ENCODE peak calls at places on chromosome 2, in five cellular contexts. U, B, Y, E and A are unnamed samples. For H3K4me1 and H3K9me3, the result is how much of the 10 kb centered on the place peaks cover.

GRCh38 chr2:98839292-98839691 is 96.7 kb downstream of the CRACDL start:
- DNase-seq in E (no peak), B (no peak), U (no peak), Y (no peak), A (no peak)

GRCh38 chr2:239279508-239280295 is 121.1 kb downstream of the HDAC4 start:
- DNase-seq in Y (no peak), B (peak), E (peak), U (peak), A (no peak)

GRCh38 chr2:71008342-71008741 is 13.7 kb upstream of the TEX261 start:
- DNase-seq in B (no peak), E (no peak), Y (no peak), U (peak), A (no peak)

GRCh38 chr2:174682578-174683391 is 81.5 kb downstream of the CHRNA1 start:
- DNase-seq in Y (no peak), E (peak), U (peak), B (peak), A (no peak)

GRCh38 chr2:142989276-142990204 is 112.1 kb downstream of the KYNU start:
- DNase-seq in Y (no peak), E (no peak), U (no peak), B (no peak), A (no peak)

GRCh38 chr2:178404380-178404767 is 46.6 kb downstream of the PRKRA start:
- DNase-seq in E (no peak), U (no peak), Y (no peak), B (no peak), A (no peak)

GRCh38 chr2:64963719-64964118 is 25.5 kb upstream of the SLC1A4 start:
- DNase-seq in E (no peak), B (no peak), Y (no peak), U (no peak), A (no peak)

GRCh38 chr2:84704505-84705244 is 176.2 kb downstream of the TRABD2A start:
- DNase-seq in E (no peak), U (no peak), Y (no peak), B (no peak), A (no peak)

GRCh38 chr2:119756837-119757236 is 2.9 kb upstream of the PTPN4 start:
- DNase-seq in U (no peak), Y (no peak), B (no peak), E (peak), A (no peak)

GRCh38 chr2:201122276-201122675 is 6.3 kb downstream of the CFLAR start:
- DNase-seq in Y (no peak), E (no peak), B (no peak), U (no peak), A (no peak)

GRCh38 chr2:96685285-96685591 is 42.7 kb downstream of the FER1L5 start:
- DNase-seq in U (no peak), Y (no peak), E (no peak), B (peak), A (no peak)

GRCh38 chr2:98532761-98533160 is 75.6 kb downstream of the COA5 start:
- DNase-seq in Y (no peak), U (peak), B (no peak), E (no peak), A (no peak)

GRCh38 chr2:150003539-150003938 is 416.0 kb upstream of the MMADHC start:
- DNase-seq in E (no peak), Y (no peak), U (no peak), B (no peak), A (no peak)

GRCh38 chr2:26536371-26537068 is 58.6 kb upstream of the OTOF start:
- DNase-seq in Y (no peak), U (peak), E (no peak), B (peak), A (no peak)

GRCh38 chr2:8388779-8389178 is 293.1 kb upstream of the ID2 start:
- DNase-seq in Y (no peak), B (no peak), U (no peak), E (no peak), A (no peak)

GRCh38 chr2:25285265-25286024 is 56.3 kb downstream of the DNMT3A start:
- DNase-seq in U (no peak), B (no peak), E (no peak), Y (no peak), A (no peak)

GRCh38 chr2:116517936-116518335 is 1296.6 kb upstream of the DDX18 start:
- DNase-seq in U (no peak), E (no peak), Y (no peak), B (no peak), A (no peak)

GRCh38 chr2:26584191-26584590 is 57.0 kb downstream of the CIB4 start:
- DNase-seq in B (no peak), E (no peak), U (no peak), Y (no peak), A (no peak)

GRCh38 chr2:200319587-200320337 is 13.3 kb downstream of the SPATS2L start:
- DNase-seq in Y (no peak), U (no peak), E (no peak), B (no peak), A (no peak)

GRCh38 chr2:7725132-7725849 is 808.1 kb downstream of the RNF144A start:
- DNase-seq in E (no peak), B (no peak), U (no peak), Y (no peak), A (no peak)

GRCh38 chr2:106797494-106797893 is 88.5 kb downstream of the ST6GAL2 start:
- DNase-seq in U (no peak), E (no peak), B (no peak), Y (no peak), A (no peak)

GRCh38 chr2:112152476-112153178 is 14.4 kb downstream of the FBLN7 start:
- DNase-seq in U (no peak), Y (no peak), E (no peak), B (no peak), A (no peak)

GRCh38 chr2:113124181-113124961 is 3.0 kb upstream of the IL1RN start:
- DNase-seq in B (no peak), E (no peak), U (no peak), Y (no peak), A (no peak)

GRCh38 chr2:98869868-98870267 is 66.2 kb downstream of the CRACDL start:
- DNase-seq in U (no peak), E (no peak), Y (no peak), B (no peak), A (no peak)

GRCh38 chr2:45814528-45814927 is 163.1 kb downstream of the PRKCE start:
- DNase-seq in Y (no peak), E (no peak), B (peak), U (no peak), A (no peak)

GRCh38 chr2:231965118-231965517 is 3.6 kb downstream of the DIS3L2 start:
- DNase-seq in E (no peak), Y (no peak), B (no peak), U (no peak), A (no peak)

GRCh38 chr2:210994104-210994503 is 437.7 kb downstream of the CPS1 start:
- DNase-seq in U (no peak), Y (no peak), B (no peak), E (no peak), A (no peak)

GRCh38 chr2:189633392-189633811 is 27.9 kb upstream of the ASNSD1 start:
- DNase-seq in E (no peak), U (no peak), B (no peak), Y (no peak), A (no peak)

GRCh38 chr2:23586691-23587090 is 201.7 kb downstream of the KLHL29 start:
- DNase-seq in B (no peak), Y (no peak), E (no peak), U (peak), A (no peak)

GRCh38 chr2:220394433-220394832 is 767.0 kb downstream of the SLC4A3 start:
- DNase-seq in U (no peak), E (peak), B (no peak), Y (no peak), A (no peak)

GRCh38 chr2:11669454-11670291 is at the start of gene NTSR2:
- DNase-seq in Y (peak), U (peak), B (no peak), E (no peak), A (no peak)

GRCh38 chr2:75612108-75612861 is 34.3 kb upstream of the MRPL19 start:
- DNase-seq in B (no peak), E (no peak), U (no peak), Y (no peak), A (no peak)

GRCh38 chr2:118726821-118727220 is 120.6 kb downstream of the EN1 start:
- DNase-seq in B (no peak), Y (no peak), U (no peak), E (no peak), A (no peak)

GRCh38 chr2:68379184-68379708 is 14.2 kb downstream of the PLEK start:
- DNase-seq in E (no peak), U (no peak), Y (no peak), B (no peak), A (no peak)

GRCh38 chr2:68374184-68374583 is 9.1 kb downstream of the PLEK start:
- DNase-seq in U (no peak), Y (no peak), E (no peak), B (no peak), A (no peak)

GRCh38 chr2:68372435-68372834 is 7.4 kb downstream of the PLEK start:
- DNase-seq in U (no peak), B (no peak), E (no peak), Y (no peak), A (no peak)

GRCh38 chr2:68375522-68376040 is 10.5 kb downstream of the PLEK start:
- DNase-seq in U (no peak), Y (no peak), B (no peak), E (no peak), A (no peak)

DNA sequence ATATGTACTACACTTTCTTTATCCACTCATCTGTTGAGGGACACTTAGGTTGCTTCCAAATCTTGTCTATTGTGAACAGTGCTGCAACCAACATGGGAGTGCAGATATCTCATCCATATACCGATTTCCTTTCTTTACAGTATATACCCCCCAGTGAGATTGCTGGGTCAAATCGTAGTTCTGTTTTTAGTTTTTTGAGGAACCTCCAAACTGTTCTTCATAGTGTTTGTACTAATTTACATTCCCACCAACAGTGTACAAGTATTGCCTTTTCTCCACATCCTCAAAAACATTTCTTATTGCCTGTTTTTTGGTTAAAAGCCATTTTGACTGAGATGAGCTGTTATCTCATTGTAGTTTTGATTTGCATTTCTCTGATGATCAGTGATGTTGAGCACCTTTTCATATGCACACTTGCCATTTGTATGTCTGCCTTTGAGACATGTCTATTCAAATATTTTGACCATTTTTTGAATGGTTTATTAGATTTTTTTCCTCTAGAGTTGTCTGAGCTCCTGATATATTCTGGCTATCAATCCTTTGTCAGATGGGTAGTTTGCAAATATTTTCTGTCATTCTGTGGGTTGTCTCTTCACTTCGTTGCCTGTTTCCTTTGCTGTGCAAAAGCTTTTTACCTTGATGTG is 12.2 kb downstream of the PLEK start:
- DNase-seq in Y (no peak), U (no peak), E (no peak), B (no peak), A (no peak)
- H3K4me1 ChIP-seq in Y (under half), U (half or more), E (under half), B (under half), A (under half)

GRCh38 chr2:132473174-132473883 is 56.7 kb downstream of the GPR39 start:
- DNase-seq in B (no peak), E (no peak), Y (no peak), U (no peak), A (no peak)

GRCh38 chr2:132466428-132467028 is 49.9 kb downstream of the GPR39 start:
- DNase-seq in B (no peak), U (no peak), E (no peak), Y (no peak), A (no peak)

GRCh38 chr2:132463719-132464118 is 47.1 kb downstream of the GPR39 start:
- DNase-seq in E (no peak), B (no peak), U (no peak), Y (no peak), A (no peak)

GRCh38 chr2:132465917-132466316 is 49.3 kb downstream of the GPR39 start:
- DNase-seq in Y (no peak), B (no peak), U (no peak), E (no peak), A (no peak)

DNA sequence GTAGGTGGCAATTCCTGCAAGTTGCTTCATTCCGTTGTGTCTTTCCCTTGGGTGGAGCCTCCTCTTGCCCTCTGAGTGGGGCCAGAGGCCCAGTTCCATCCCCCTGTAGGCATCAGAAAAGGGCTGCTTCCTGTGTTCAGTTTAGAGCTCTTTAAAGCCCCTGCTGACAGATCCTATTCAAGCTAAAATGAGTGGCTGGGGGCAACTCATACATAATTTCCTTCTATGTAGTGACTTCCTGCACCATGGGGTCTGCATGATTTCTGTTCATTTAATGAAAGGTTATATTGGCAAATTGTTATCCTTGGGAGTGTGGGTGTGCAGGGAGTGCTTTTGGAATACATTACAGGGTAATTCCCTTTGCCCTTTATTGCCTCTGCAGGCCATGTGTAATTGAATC is 52.5 kb downstream of the GPR39 start:
- DNase-seq in B (no peak), E (no peak), Y (no peak), U (no peak), A (no peak)
- H3K9me3 ChIP-seq in B (under half), E (under half), Y (under half), U (half or more), A (half or more)

DNA sequence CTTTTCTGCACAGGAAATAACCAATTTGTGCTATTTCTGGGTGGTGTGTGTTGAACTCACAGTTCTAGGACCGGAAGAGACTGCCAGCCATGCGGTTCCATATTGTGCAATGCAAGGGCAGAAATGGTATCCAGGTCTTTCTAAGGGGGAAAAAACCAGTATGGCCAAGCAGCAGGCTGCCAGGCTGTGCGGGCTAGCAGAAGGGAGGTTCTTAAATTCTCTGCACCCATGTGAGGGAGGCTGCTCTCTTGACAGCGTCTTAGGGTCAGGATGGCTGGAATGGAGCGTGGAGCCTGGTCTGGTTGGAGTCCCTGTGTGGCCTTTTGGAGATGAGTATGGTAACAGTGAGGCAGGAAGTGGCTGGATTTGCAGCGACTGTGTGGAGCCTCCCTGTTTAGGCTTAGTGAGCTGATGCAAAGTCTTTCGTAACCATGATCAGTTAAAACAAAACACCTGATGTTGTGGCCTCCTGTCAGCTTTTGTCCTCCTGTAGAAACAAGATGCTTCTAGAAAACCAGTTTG is 52.6 kb downstream of the NCK2 start:
- DNase-seq in U (no peak), E (peak), Y (no peak), B (no peak), A (no peak)
- H3K4me1 ChIP-seq in U (half or more), E (under half), Y (under half), B (under half), A (under half)

GRCh38 chr2:89820248-89820647 is 1128.8 kb downstream of the RPIA start:
- DNase-seq in B (no peak), E (no peak), Y (no peak), U (no peak), A (no peak)
- H3K9me3 ChIP-seq in B (under half), E (half or more), Y (half or more), U (under half), A (half or more)

GRCh38 chr2:191006297-191006696 is 7.7 kb downstream of the STAT1 start:
- DNase-seq in E (no peak), Y (no peak), B (no peak), U (no peak), A (no peak)

GRCh38 chr2:191003405-191004309 is 10.3 kb downstream of the STAT1 start:
- DNase-seq in Y (no peak), E (no peak), U (no peak), B (no peak), A (no peak)

GRCh38 chr2:191009541-191010374 is 4.2 kb downstream of the STAT1 start:
- DNase-seq in E (no peak), Y (no peak), U (no peak), B (no peak), A (no peak)

GRCh38 chr2:191008286-191008685 is 5.7 kb downstream of the STAT1 start:
- DNase-seq in E (no peak), Y (no peak), B (no peak), U (no peak), A (no peak)

DNA sequence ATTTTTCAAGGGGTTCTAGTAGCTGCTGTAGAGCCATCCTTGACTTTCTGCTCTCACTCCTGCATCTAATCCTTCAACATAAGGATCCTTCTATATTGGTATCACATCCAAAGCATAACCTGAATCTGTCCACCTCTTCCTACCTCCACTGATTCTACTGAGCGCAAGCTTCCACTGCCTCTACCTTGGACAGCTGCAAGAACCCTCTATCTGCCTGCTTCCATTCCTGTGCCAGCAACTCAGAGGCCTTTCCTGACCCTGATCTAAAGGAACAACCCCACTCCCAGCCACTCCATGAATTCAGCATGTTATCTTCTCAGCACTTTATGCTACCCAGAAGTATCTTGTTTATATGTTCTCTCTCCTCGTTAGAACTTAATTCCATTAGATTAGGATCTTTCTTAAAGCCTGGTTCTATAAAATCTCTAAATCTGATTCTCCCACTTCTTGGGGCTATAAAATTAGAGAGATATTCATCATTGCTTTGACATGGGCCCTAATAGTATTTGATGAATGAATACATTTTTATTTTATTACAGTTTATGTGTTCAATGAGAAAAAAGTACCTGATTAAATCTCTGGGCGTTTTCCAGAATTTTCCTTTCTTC is 6.9 kb downstream of the STAT1 start:
- DNase-seq in U (no peak), Y (no peak), B (no peak), E (no peak), A (no peak)
- H3K4me1 ChIP-seq in U (under half), Y (under half), B (under half), E (under half), A (under half)

DNA sequence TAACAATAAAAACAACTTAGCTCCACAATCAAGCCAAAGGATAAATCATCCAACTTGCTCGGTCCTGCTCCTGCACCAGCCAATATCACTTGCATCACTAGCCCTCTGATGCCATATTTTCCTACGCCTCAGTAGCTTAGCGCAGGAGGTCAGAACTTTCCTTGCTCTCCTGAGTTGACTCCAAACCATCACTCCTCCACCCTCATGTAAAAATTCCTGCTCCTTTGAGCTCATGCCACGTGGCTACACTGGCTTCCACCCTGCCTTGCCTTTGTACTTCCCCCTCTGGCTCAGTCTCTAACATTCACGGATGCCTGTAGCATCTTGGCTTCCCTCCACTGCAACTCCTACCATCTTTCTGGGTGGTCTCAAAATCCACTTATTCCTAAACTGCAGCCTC is 25.2 kb downstream of the AAK1 start:
- DNase-seq in U (no peak), Y (no peak), B (no peak), E (no peak), A (no peak)
- H3K9me3 ChIP-seq in U (under half), Y (under half), B (under half), E (under half), A (under half)